ENCODE peak calls at places on chromosome 20, in ten cellular contexts. Z is gastrocnemius medialis; K is astrocyte; B is H9; E is naive B cell; J is hepatocyte; G is osteocyte; O is pons; S is activated CD4-positive, alpha-beta T cell treated with anti-CD3 and anti-CD28 coated beads for 48 hours; W is hepatic stellate cell. X is an unnamed sample.

GRCh38 chr20:3733119-3733995 is 872 bp downstream of the HSPA12B start:
- DNase-seq in B (no peak), O (no peak), J (no peak), G (no peak), E (no peak), S (no peak), W (no peak), Z (no peak), K (no peak), X (peak)

GRCh38 chr20:38900606-38901005 is 25.6 kb upstream of the FAM83D start:
- DNase-seq in S (no peak), B (no peak), J (no peak), W (no peak), K (no peak), G (no peak), O (no peak), E (no peak), Z (no peak), X (no peak)

GRCh38 chr20:25637247-25637646 is 13.4 kb upstream of the NANP start:
- DNase-seq in G (no peak), Z (no peak), J (no peak), S (no peak), W (no peak), O (no peak), B (no peak), E (no peak), K (no peak), X (no peak)

GRCh38 chr20:32535953-32536823 is 48.9 kb downstream of the NOL4L start:
- DNase-seq in E (peak), Z (no peak), S (peak), K (no peak), G (no peak), W (peak), O (peak), J (peak), B (peak), X (peak)

GRCh38 chr20:19181552-19181951 is 30.9 kb upstream of the SLC24A3 start:
- DNase-seq in J (no peak), E (no peak), B (no peak), K (no peak), Z (no peak), O (no peak), G (no peak), S (no peak), W (no peak), X (no peak)

GRCh38 chr20:57022306-57022705 is 244.1 kb downstream of the BMP7 start:
- DNase-seq in O (no peak), B (peak), J (no peak), Z (no peak), E (no peak), W (no peak), G (no peak), K (no peak), S (no peak), X (no peak)

GRCh38 chr20:8355453-8355852 is 223.4 kb downstream of the PLCB1 start:
- DNase-seq in S (no peak), O (no peak), G (no peak), J (no peak), E (no peak), W (no peak), Z (no peak), B (no peak), K (no peak), X (no peak)

GRCh38 chr20:62924567-62925419 is 1.5 kb downstream of the DIDO1 start:
- DNase-seq in G (no peak), E (no peak), Z (no peak), B (no peak), O (no peak), J (peak), K (peak), W (no peak), S (peak), X (no peak)

GRCh38 chr20:17169575-17170136 is 57.2 kb upstream of the PCSK2 start:
- DNase-seq in J (no peak), O (peak), G (no peak), K (no peak), S (no peak), E (no peak), W (no peak), Z (no peak), B (no peak), X (no peak)

GRCh38 chr20:63235399-63235983 is at the start of gene BIRC7:
- DNase-seq in B (no peak), Z (no peak), K (no peak), W (no peak), G (no peak), E (no peak), J (no peak), O (no peak), S (no peak), X (peak)

GRCh38 chr20:63023836-63024571 is 17.2 kb upstream of the BHLHE23 start:
- DNase-seq in E (no peak), B (peak), S (no peak), G (no peak), K (no peak), W (no peak), O (no peak), J (no peak), Z (no peak), X (no peak)

GRCh38 chr20:57048027-57048869 is 218.2 kb downstream of the BMP7 start:
- DNase-seq in S (peak), O (no peak), W (peak), E (no peak), Z (no peak), G (no peak), K (no peak), J (peak), B (peak), X (no peak)

GRCh38 chr20:62961310-62961783 is 8.8 kb downstream of the SLC17A9 start:
- DNase-seq in Z (no peak), K (no peak), S (no peak), W (no peak), E (no peak), G (no peak), O (no peak), J (no peak), B (peak), X (no peak)

GRCh38 chr20:45935416-45936046 is 1.0 kb downstream of the PCIF1 start:
- DNase-seq in W (no peak), S (no peak), B (no peak), Z (no peak), E (no peak), O (peak), J (no peak), K (no peak), G (no peak), X (peak)

GRCh38 chr20:39873286-39873685 is 815.8 kb downstream of the MAFB start:
- DNase-seq in W (no peak), G (no peak), E (no peak), S (no peak), K (no peak), Z (no peak), J (no peak), O (no peak), B (no peak), X (no peak)

GRCh38 chr20:60900581-60900980 is 351.5 kb upstream of the CDH4 start:
- DNase-seq in J (no peak), O (peak), E (no peak), S (no peak), Z (no peak), G (no peak), K (no peak), W (no peak), B (no peak), X (no peak)

GRCh38 chr20:38680492-38681118 is 43.7 kb upstream of the SLC32A1 start:
- DNase-seq in E (no peak), B (peak), O (peak), S (peak), J (peak), K (peak), W (peak), G (no peak), Z (no peak), X (no peak)

GRCh38 chr20:49608752-49609670 is 41.1 kb upstream of the PTGIS start:
- DNase-seq in J (peak), B (peak), E (peak), O (no peak), S (peak), Z (peak), W (peak), G (peak), K (no peak), X (no peak)

GRCh38 chr20:56393133-56393472 is 658 bp downstream of the CSTF1 start:
- DNase-seq in E (no peak), G (no peak), S (no peak), K (no peak), W (no peak), J (no peak), O (no peak), B (no peak), Z (no peak), X (no peak)

X was measured in osteoblast.